ENCODE peak calls at places on chromosomes 1 and 21, in seven cellular contexts. One of them, this sample, is unnamed.

GRCh38 chr1:225866061-225866844 is 15.9 kb downstream of the TMEM63A start:
- DNase-seq in amniotic stem cell: no peak
- DNase-seq in NCI-H1105: no peak
- DNase-seq in lower leg skin: no peak
- DNase-seq in activated T-cell treated with anti-CD3 and anti-CD28 coated beads, Interleukin-2, amount 50 U/mL, for 72 hours: peak; percentile 86
- DNase-seq in neural progenitor cell: no peak
- DNase-seq in fibroblast of the conjunctiva: no peak
- DNase-seq in this sample: no peak

GRCh38 chr1:83760211-83760978 is 238.5 kb downstream of the TTLL7 start:
- DNase-seq in activated T-cell treated with anti-CD3 and anti-CD28 coated beads, Interleukin-2, amount 50 U/mL, for 72 hours: no peak
- DNase-seq in neural progenitor cell: no peak
- DNase-seq in lower leg skin: no peak
- DNase-seq in NCI-H1105: no peak
- DNase-seq in amniotic stem cell: no peak
- DNase-seq in fibroblast of the conjunctiva: no peak
- DNase-seq in this sample: no peak

GRCh38 chr1:218557731-218558130 is 212.6 kb downstream of the TGFB2 start:
- DNase-seq in amniotic stem cell: no peak
- DNase-seq in activated T-cell treated with anti-CD3 and anti-CD28 coated beads, Interleukin-2, amount 50 U/mL, for 72 hours: no peak
- DNase-seq in neural progenitor cell: no peak
- DNase-seq in fibroblast of the conjunctiva: peak; percentile 12
- DNase-seq in NCI-H1105: peak; percentile 87
- DNase-seq in lower leg skin: no peak
- DNase-seq in this sample: no peak

GRCh38 chr1:165152727-165153126 is 203.8 kb downstream of the LMX1A start:
- DNase-seq in lower leg skin: no peak
- DNase-seq in fibroblast of the conjunctiva: no peak
- DNase-seq in amniotic stem cell: no peak
- DNase-seq in neural progenitor cell: peak; percentile 59
- DNase-seq in activated T-cell treated with anti-CD3 and anti-CD28 coated beads, Interleukin-2, amount 50 U/mL, for 72 hours: no peak
- DNase-seq in NCI-H1105: no peak
- DNase-seq in this sample: peak; percentile 62

GRCh38 chr1:18632218-18632588 is 1.6 kb downstream of the PAX7 start:
- DNase-seq in activated T-cell treated with anti-CD3 and anti-CD28 coated beads, Interleukin-2, amount 50 U/mL, for 72 hours: no peak
- DNase-seq in amniotic stem cell: no peak
- DNase-seq in fibroblast of the conjunctiva: no peak
- DNase-seq in lower leg skin: no peak
- DNase-seq in neural progenitor cell: peak; percentile 66
- DNase-seq in NCI-H1105: no peak
- DNase-seq in this sample: peak; percentile 55

GRCh38 chr1:97920832-97921571 is at the start of gene DPYD:
- DNase-seq in activated T-cell treated with anti-CD3 and anti-CD28 coated beads, Interleukin-2, amount 50 U/mL, for 72 hours: peak; percentile 88
- DNase-seq in amniotic stem cell: peak; percentile 84
- DNase-seq in fibroblast of the conjunctiva: peak; percentile 71
- DNase-seq in lower leg skin: peak; percentile 97
- DNase-seq in neural progenitor cell: peak; percentile 94
- DNase-seq in NCI-H1105: peak; percentile 93
- DNase-seq in this sample: peak; percentile 95

GRCh38 chr1:12556368-12556930 is 61.6 kb downstream of the DHRS3 start:
- DNase-seq in activated T-cell treated with anti-CD3 and anti-CD28 coated beads, Interleukin-2, amount 50 U/mL, for 72 hours: no peak
- DNase-seq in lower leg skin: no peak
- DNase-seq in amniotic stem cell: peak; percentile 35
- DNase-seq in fibroblast of the conjunctiva: peak; percentile 74
- DNase-seq in neural progenitor cell: peak; percentile 57
- DNase-seq in NCI-H1105: no peak
- DNase-seq in this sample: peak; percentile 81

GRCh38 chr21:44962481-44962966 is 22.7 kb downstream of the SLX9 start:
- DNase-seq in amniotic stem cell: peak; percentile 63
- DNase-seq in neural progenitor cell: no peak
- DNase-seq in activated T-cell treated with anti-CD3 and anti-CD28 coated beads, Interleukin-2, amount 50 U/mL, for 72 hours: no peak
- DNase-seq in fibroblast of the conjunctiva: peak; percentile 76
- DNase-seq in NCI-H1105: no peak
- DNase-seq in lower leg skin: no peak
- DNase-seq in this sample: no peak

GRCh38 chr1:16717174-16718108 is 22.9 kb upstream of the RNU1-4 start:
- DNase-seq in activated T-cell treated with anti-CD3 and anti-CD28 coated beads, Interleukin-2, amount 50 U/mL, for 72 hours: no peak
- DNase-seq in fibroblast of the conjunctiva: no peak
- DNase-seq in amniotic stem cell: no peak
- DNase-seq in NCI-H1105: no peak
- DNase-seq in lower leg skin: peak; percentile 87
- DNase-seq in neural progenitor cell: peak; percentile 1
- DNase-seq in this sample: no peak

GRCh38 chr1:2523191-2523890 is 3.1 kb downstream of the PANK4 start:
- DNase-seq in amniotic stem cell: no peak
- DNase-seq in lower leg skin: no peak
- DNase-seq in activated T-cell treated with anti-CD3 and anti-CD28 coated beads, Interleukin-2, amount 50 U/mL, for 72 hours: peak; percentile 34
- DNase-seq in neural progenitor cell: no peak
- DNase-seq in fibroblast of the conjunctiva: no peak
- DNase-seq in NCI-H1105: no peak
- DNase-seq in this sample: no peak

GRCh38 chr1:203673550-203674411 is 47.1 kb downstream of the ATP2B4 start:
- DNase-seq in lower leg skin: no peak
- DNase-seq in NCI-H1105: no peak
- DNase-seq in neural progenitor cell: no peak
- DNase-seq in fibroblast of the conjunctiva: peak; percentile 75
- DNase-seq in amniotic stem cell: peak; percentile 79
- DNase-seq in activated T-cell treated with anti-CD3 and anti-CD28 coated beads, Interleukin-2, amount 50 U/mL, for 72 hours: peak; percentile 81
- DNase-seq in this sample: peak; percentile 92

GRCh38 chr1:42420911-42421585 is 34.8 kb downstream of the ZMYND12 start:
- DNase-seq in lower leg skin: no peak
- DNase-seq in NCI-H1105: peak; percentile 98
- DNase-seq in amniotic stem cell: no peak
- DNase-seq in neural progenitor cell: peak; percentile 22
- DNase-seq in fibroblast of the conjunctiva: peak; percentile 53
- DNase-seq in activated T-cell treated with anti-CD3 and anti-CD28 coated beads, Interleukin-2, amount 50 U/mL, for 72 hours: no peak
- DNase-seq in this sample: no peak

GRCh38 chr1:96538883-96539282 is 182.7 kb upstream of the PTBP2 start:
- DNase-seq in NCI-H1105: no peak
- DNase-seq in activated T-cell treated with anti-CD3 and anti-CD28 coated beads, Interleukin-2, amount 50 U/mL, for 72 hours: no peak
- DNase-seq in neural progenitor cell: no peak
- DNase-seq in lower leg skin: no peak
- DNase-seq in fibroblast of the conjunctiva: peak; percentile 98
- DNase-seq in amniotic stem cell: peak; percentile 49
- DNase-seq in this sample: no peak

GRCh38 chr1:53080041-53080440 is 18.0 kb downstream of the PODN start:
- DNase-seq in fibroblast of the conjunctiva: no peak
- DNase-seq in lower leg skin: no peak
- DNase-seq in amniotic stem cell: no peak
- DNase-seq in neural progenitor cell: no peak
- DNase-seq in NCI-H1105: no peak
- DNase-seq in activated T-cell treated with anti-CD3 and anti-CD28 coated beads, Interleukin-2, amount 50 U/mL, for 72 hours: no peak
- DNase-seq in this sample: no peak

GRCh38 chr21:14414932-14415508 is 32.1 kb upstream of the HSPA13 start:
- DNase-seq in fibroblast of the conjunctiva: no peak
- DNase-seq in lower leg skin: no peak
- DNase-seq in neural progenitor cell: no peak
- DNase-seq in NCI-H1105: no peak
- DNase-seq in amniotic stem cell: no peak
- DNase-seq in activated T-cell treated with anti-CD3 and anti-CD28 coated beads, Interleukin-2, amount 50 U/mL, for 72 hours: no peak
- DNase-seq in this sample: no peak

GRCh38 chr1:25590096-25590824 is 26.3 kb upstream of the MAN1C1 start:
- DNase-seq in lower leg skin: no peak
- DNase-seq in activated T-cell treated with anti-CD3 and anti-CD28 coated beads, Interleukin-2, amount 50 U/mL, for 72 hours: no peak
- DNase-seq in neural progenitor cell: no peak
- DNase-seq in amniotic stem cell: no peak
- DNase-seq in fibroblast of the conjunctiva: no peak
- DNase-seq in NCI-H1105: no peak
- DNase-seq in this sample: peak; percentile 61

GRCh38 chr1:67532452-67533216 is 102.4 kb upstream of the SERBP1 start:
- DNase-seq in neural progenitor cell: peak; percentile 80
- DNase-seq in NCI-H1105: peak; percentile 40
- DNase-seq in lower leg skin: no peak
- DNase-seq in activated T-cell treated with anti-CD3 and anti-CD28 coated beads, Interleukin-2, amount 50 U/mL, for 72 hours: no peak
- DNase-seq in fibroblast of the conjunctiva: peak; percentile 86
- DNase-seq in amniotic stem cell: peak; percentile 67
- DNase-seq in this sample: peak; percentile 89

GRCh38 chr1:53685272-53686051 is 53.5 kb downstream of the GLIS1 start:
- DNase-seq in neural progenitor cell: peak; percentile 54
- DNase-seq in activated T-cell treated with anti-CD3 and anti-CD28 coated beads, Interleukin-2, amount 50 U/mL, for 72 hours: no peak
- DNase-seq in amniotic stem cell: peak; percentile 34
- DNase-seq in lower leg skin: no peak
- DNase-seq in NCI-H1105: peak; percentile 3
- DNase-seq in fibroblast of the conjunctiva: no peak
- DNase-seq in this sample: peak; percentile 63

GRCh38 chr1:66696771-66697170 is 55.5 kb upstream of the DYNLT5 start:
- DNase-seq in lower leg skin: no peak
- DNase-seq in activated T-cell treated with anti-CD3 and anti-CD28 coated beads, Interleukin-2, amount 50 U/mL, for 72 hours: no peak
- DNase-seq in fibroblast of the conjunctiva: no peak
- DNase-seq in neural progenitor cell: no peak
- DNase-seq in NCI-H1105: peak; percentile 38
- DNase-seq in amniotic stem cell: no peak
- DNase-seq in this sample: no peak

GRCh38 chr1:6134741-6135510 is 45.2 kb downstream of the CHD5 start:
- DNase-seq in lower leg skin: no peak
- DNase-seq in amniotic stem cell: no peak
- DNase-seq in neural progenitor cell: no peak
- DNase-seq in fibroblast of the conjunctiva: no peak
- DNase-seq in activated T-cell treated with anti-CD3 and anti-CD28 coated beads, Interleukin-2, amount 50 U/mL, for 72 hours: no peak
- DNase-seq in NCI-H1105: no peak
- DNase-seq in this sample: no peak

GRCh38 chr1:231702321-231702720 is 75.7 kb downstream of the DISC1 start:
- DNase-seq in fibroblast of the conjunctiva: no peak
- DNase-seq in lower leg skin: no peak
- DNase-seq in NCI-H1105: no peak
- DNase-seq in activated T-cell treated with anti-CD3 and anti-CD28 coated beads, Interleukin-2, amount 50 U/mL, for 72 hours: no peak
- DNase-seq in amniotic stem cell: no peak
- DNase-seq in neural progenitor cell: no peak
- DNase-seq in this sample: no peak

GRCh38 chr1:209895709-209896108 is 42.3 kb upstream of the SYT14 start:
- DNase-seq in neural progenitor cell: no peak
- DNase-seq in lower leg skin: no peak
- DNase-seq in NCI-H1105: no peak
- DNase-seq in amniotic stem cell: peak; percentile 14
- DNase-seq in activated T-cell treated with anti-CD3 and anti-CD28 coated beads, Interleukin-2, amount 50 U/mL, for 72 hours: no peak
- DNase-seq in fibroblast of the conjunctiva: no peak
- DNase-seq in this sample: peak; percentile 65

This sample was measured in mesendoderm.